ENCODE peak calls at places on chromosomes 13 and 19, in four cellular contexts. G is GM12865; A is naive thymus-derived CD4-positive, alpha-beta T cell; C is hepatocyte. N is an unnamed sample.

GRCh38 chr13:40490086-40490723 is 176.2 kb downstream of the FOXO1 start:
- DNase-seq in A (peak), C (no peak), G (no peak), N (no peak)

GRCh38 chr13:77176350-77176749 is 149.4 kb upstream of the FBXL3 start:
- DNase-seq in C (no peak), A (no peak), G (no peak), N (no peak)

GRCh38 chr19:47228168-47228936 is 2.6 kb downstream of the BBC3 start:
- DNase-seq in C (peak), A (peak), G (peak), N (peak)

GRCh38 chr13:99792079-99792921 is 179.3 kb downstream of the ZIC5 start:
- DNase-seq in G (no peak), C (no peak), A (no peak), N (no peak)

GRCh38 chr19:37869766-37870340 is 36.5 kb downstream of the WDR87 start:
- DNase-seq in C (no peak), G (no peak), A (no peak), N (no peak)

GRCh38 chr13:73399347-73400216 is 340.8 kb downstream of the KLF5 start:
- DNase-seq in G (no peak), C (peak), A (no peak), N (no peak)

GRCh38 chr13:59208405-59209195 is 955.1 kb downstream of the DIAPH3 start:
- DNase-seq in C (no peak), G (no peak), A (no peak), N (peak)

GRCh38 chr13:48849515-48849914 is 126.2 kb upstream of the FNDC3A start:
- DNase-seq in G (no peak), C (no peak), A (no peak), N (no peak)

GRCh38 chr19:2619076-2619475 is 83.4 kb downstream of the GNG7 start:
- DNase-seq in G (peak), C (no peak), A (no peak), N (peak)
- H3K4me3 ChIP-seq in G (no peak), C (no peak), A (peak), N (no peak)

GRCh38 chr19:18173054-18173571 is 500 bp upstream of the IFI30 start:
- DNase-seq in C (no peak), A (no peak), G (peak), N (peak)
- H3K4me3 ChIP-seq in C (no peak), A (peak), G (peak), N (no peak)

GRCh38 chr19:784541-784940 is 12.7 kb upstream of the PTBP1 start:
- DNase-seq in A (no peak), G (no peak), C (peak), N (no peak)
- H3K4me3 ChIP-seq in A (no peak), G (no peak), C (no peak), N (no peak)

GRCh38 chr13:110910013-110910890 is 4.6 kb downstream of the ANKRD10 start:
- DNase-seq in C (no peak), A (no peak), G (no peak), N (no peak)
- H3K4me3 ChIP-seq in C (no peak), A (no peak), G (no peak), N (no peak)

GRCh38 chr13:111210488-111210887 is 95.4 kb downstream of the ARHGEF7 start:
- DNase-seq in C (peak), G (no peak), A (no peak), N (peak)
- H3K4me3 ChIP-seq in C (no peak), G (no peak), A (no peak), N (no peak)